ENCODE peak calls at places on chromosomes 6 and 20, in four cellular contexts. One of them, this sample, is unnamed.

GRCh38 chr6:137105375-137105774 is 60.6 kb upstream of the IL20RA start:
- DNase-seq in upper lobe of right lung: no peak
- DNase-seq in ascending aorta: no peak
- DNase-seq in aorta: no peak
- DNase-seq in this sample: no peak

GRCh38 chr20:11159728-11160127 is 485.9 kb upstream of the JAG1 start:
- DNase-seq in upper lobe of right lung: no peak
- DNase-seq in ascending aorta: no peak
- DNase-seq in aorta: peak; percentile 49
- DNase-seq in this sample: no peak

GRCh38 chr6:20840675-20841074 is 306.4 kb downstream of the CDKAL1 start:
- DNase-seq in aorta: no peak
- DNase-seq in ascending aorta: no peak
- DNase-seq in upper lobe of right lung: no peak
- DNase-seq in this sample: no peak

GRCh38 chr6:142030115-142030619 is 102.6 kb upstream of the GJE1 start:
- DNase-seq in ascending aorta: no peak
- DNase-seq in aorta: no peak
- DNase-seq in upper lobe of right lung: no peak
- DNase-seq in this sample: no peak

GRCh38 chr20:13262701-13263335 is 41.7 kb downstream of the ISM1 start:
- DNase-seq in upper lobe of right lung: no peak
- DNase-seq in aorta: no peak
- DNase-seq in ascending aorta: no peak
- DNase-seq in this sample: no peak

GRCh38 chr20:34124469-34125249 is 12.6 kb upstream of the EIF2S2 start:
- DNase-seq in ascending aorta: no peak
- DNase-seq in aorta: no peak
- DNase-seq in upper lobe of right lung: no peak
- DNase-seq in this sample: no peak

GRCh38 chr6:54426995-54427394 is 118.8 kb downstream of the TINAG start:
- DNase-seq in ascending aorta: no peak
- DNase-seq in upper lobe of right lung: no peak
- DNase-seq in aorta: no peak
- DNase-seq in this sample: no peak

GRCh38 chr6:54431466-54431865 is 123.2 kb downstream of the TINAG start:
- DNase-seq in aorta: no peak
- DNase-seq in upper lobe of right lung: no peak
- DNase-seq in ascending aorta: no peak
- DNase-seq in this sample: no peak

GRCh38 chr20:41984031-41984430 is 365.9 kb upstream of the CHD6 start:
- DNase-seq in ascending aorta: no peak
- DNase-seq in upper lobe of right lung: no peak
- DNase-seq in aorta: no peak
- DNase-seq in this sample: no peak

GRCh38 chr20:31560900-31561598 is 44.0 kb upstream of the ID1 start:
- DNase-seq in ascending aorta: peak; percentile 55
- DNase-seq in aorta: peak; percentile 75
- DNase-seq in upper lobe of right lung: no peak
- DNase-seq in this sample: peak; percentile 96

GRCh38 chr6:149174962-149175361 is 142.6 kb upstream of the TAB2 start:
- DNase-seq in aorta: no peak
- DNase-seq in upper lobe of right lung: no peak
- DNase-seq in ascending aorta: no peak
- DNase-seq in this sample: no peak

GRCh38 chr20:32809907-32810306 is 9.8 kb upstream of the MAPRE1 start:
- DNase-seq in ascending aorta: no peak
- DNase-seq in aorta: no peak
- DNase-seq in upper lobe of right lung: no peak
- DNase-seq in this sample: no peak

GRCh38 chr6:31663961-31664789 is 622 bp downstream of the GPANK1 start:
- DNase-seq in ascending aorta: no peak
- DNase-seq in upper lobe of right lung: no peak
- DNase-seq in aorta: peak; percentile 71
- DNase-seq in this sample: no peak

GRCh38 chr6:70312165-70312564 is 9.3 kb upstream of the COL9A1 start:
- DNase-seq in aorta: no peak
- DNase-seq in ascending aorta: no peak
- DNase-seq in upper lobe of right lung: no peak
- DNase-seq in this sample: no peak

GRCh38 chr6:136371951-136372350 is 82.3 kb upstream of the BCLAF1 start:
- DNase-seq in aorta: no peak
- DNase-seq in upper lobe of right lung: no peak
- DNase-seq in ascending aorta: no peak
- DNase-seq in this sample: no peak

GRCh38 chr6:18496462-18496861 is 109.3 kb downstream of the RNF144B start:
- DNase-seq in aorta: no peak
- DNase-seq in ascending aorta: no peak
- DNase-seq in upper lobe of right lung: no peak
- DNase-seq in this sample: no peak

GRCh38 chr6:132797975-132798819 is at the start of gene SLC18B1:
- DNase-seq in aorta: peak; percentile 76
- DNase-seq in ascending aorta: no peak
- DNase-seq in upper lobe of right lung: peak; percentile 88
- DNase-seq in this sample: peak; percentile 72

GRCh38 chr20:760751-761417 is 7.4 kb downstream of the SLC52A3 start:
- DNase-seq in aorta: peak; percentile 49
- DNase-seq in ascending aorta: no peak
- DNase-seq in upper lobe of right lung: peak; percentile 77
- DNase-seq in this sample: no peak

GRCh38 chr6:5058254-5058653 is 26.9 kb upstream of the PPP1R3G start:
- DNase-seq in upper lobe of right lung: no peak
- DNase-seq in ascending aorta: no peak
- DNase-seq in aorta: no peak
- DNase-seq in this sample: no peak

GRCh38 chr20:13029687-13030510 is 21.1 kb downstream of the SPTLC3 start:
- DNase-seq in upper lobe of right lung: no peak
- DNase-seq in aorta: no peak
- DNase-seq in ascending aorta: no peak
- DNase-seq in this sample: peak; percentile 93

GRCh38 chr6:50270427-50270826 is 220.7 kb upstream of the DEFB112 start:
- DNase-seq in ascending aorta: no peak
- DNase-seq in upper lobe of right lung: no peak
- DNase-seq in aorta: no peak
- DNase-seq in this sample: no peak

GRCh38 chr6:57313711-57314471 is 3.5 kb upstream of the PRIM2 start:
- DNase-seq in upper lobe of right lung: no peak
- DNase-seq in ascending aorta: no peak
- DNase-seq in aorta: peak; percentile 64
- DNase-seq in this sample: peak; percentile 75

GRCh38 chr20:7742479-7742878 is 197.8 kb downstream of the HAO1 start:
- DNase-seq in aorta: no peak
- DNase-seq in upper lobe of right lung: no peak
- DNase-seq in ascending aorta: no peak
- DNase-seq in this sample: no peak

GRCh38 chr20:59823860-59824259 is 109.6 kb downstream of the SYCP2 start:
- DNase-seq in upper lobe of right lung: no peak
- DNase-seq in aorta: no peak
- DNase-seq in ascending aorta: no peak
- DNase-seq in this sample: peak; percentile 73

GRCh38 chr6:87731818-87732661 is 30.0 kb upstream of the AKIRIN2 start:
- DNase-seq in aorta: peak; percentile 93
- DNase-seq in upper lobe of right lung: peak; percentile 93
- DNase-seq in ascending aorta: peak; percentile 55
- DNase-seq in this sample: peak; percentile 91

GRCh38 chr6:46741910-46742309 is 4.8 kb upstream of the ANKRD66 start:
- DNase-seq in upper lobe of right lung: no peak
- DNase-seq in aorta: no peak
- DNase-seq in ascending aorta: no peak
- DNase-seq in this sample: no peak

GRCh38 chr6:12576389-12576788 is 140.2 kb upstream of the PHACTR1 start:
- DNase-seq in aorta: no peak
- DNase-seq in ascending aorta: no peak
- DNase-seq in upper lobe of right lung: no peak
- DNase-seq in this sample: no peak

GRCh38 chr6:114941078-114941477 is 598.3 kb upstream of the HS3ST5 start:
- DNase-seq in upper lobe of right lung: no peak
- DNase-seq in ascending aorta: no peak
- DNase-seq in aorta: no peak
- DNase-seq in this sample: no peak

GRCh38 chr20:58390659-58391035 is 1.6 kb downstream of the VAPB start:
- DNase-seq in upper lobe of right lung: no peak
- DNase-seq in ascending aorta: no peak
- DNase-seq in aorta: no peak
- DNase-seq in this sample: no peak
- H3K4me3 ChIP-seq in upper lobe of right lung: peak overlapping the region; percentile 84
- H3K4me3 ChIP-seq in ascending aorta: peak overlapping the region; percentile 73
- H3K4me3 ChIP-seq in aorta: no peak overlapping the region
- H3K4me3 ChIP-seq in this sample: no peak overlapping the region

DNA sequence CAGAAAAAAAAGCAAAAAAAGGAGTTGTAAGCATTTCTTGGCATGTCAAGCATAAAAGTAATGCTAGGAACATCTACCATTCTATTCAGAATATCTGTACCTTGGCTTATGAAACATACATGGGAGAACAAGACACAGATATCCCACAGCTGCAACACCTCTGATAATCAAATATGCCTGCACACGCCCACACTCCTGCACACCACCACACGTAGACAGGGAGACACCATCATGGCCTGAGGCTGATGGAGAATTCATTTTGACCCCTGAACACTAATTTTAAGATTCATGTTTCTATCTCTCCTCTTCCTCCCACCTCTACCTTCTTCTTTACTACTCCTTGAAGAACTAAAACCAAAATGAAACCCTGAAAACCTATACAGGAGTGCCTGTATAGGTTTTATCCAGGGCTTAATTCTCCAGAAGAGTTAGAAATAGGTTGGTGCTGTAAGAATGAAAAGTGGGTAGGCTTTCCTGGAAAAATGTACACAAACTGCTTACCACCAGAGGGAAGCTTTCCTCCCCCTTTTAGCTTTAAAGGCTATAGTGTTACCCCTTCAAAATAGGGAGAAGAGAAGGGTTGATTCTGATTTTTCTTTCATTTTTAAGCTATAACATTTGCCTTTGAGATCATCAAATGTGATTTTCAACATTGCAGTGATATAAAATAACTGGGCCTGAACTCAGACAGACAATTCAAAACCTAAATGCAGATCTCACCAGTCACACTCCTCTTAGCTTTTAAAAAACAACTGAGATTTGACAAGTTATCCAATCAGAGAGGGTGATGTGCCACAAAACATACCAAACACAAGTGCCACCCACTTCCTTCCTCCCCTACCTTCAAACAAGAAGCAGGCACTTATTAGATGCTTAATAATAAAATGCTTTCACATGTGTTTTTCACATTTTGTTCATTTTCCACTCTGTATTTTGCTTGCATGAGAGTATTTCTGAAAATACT is 57.9 kb downstream of the ELOVL5 start:
- DNase-seq in upper lobe of right lung: no peak
- DNase-seq in ascending aorta: no peak
- DNase-seq in aorta: no peak
- DNase-seq in this sample: no peak
- H3K4me3 ChIP-seq in upper lobe of right lung: no peak overlapping the region
- H3K4me3 ChIP-seq in ascending aorta: no peak overlapping the region
- H3K4me3 ChIP-seq in aorta: no peak overlapping the region
- H3K4me3 ChIP-seq in this sample: no peak overlapping the region

GRCh38 chr6:158817298-158818007 is 1.7 kb downstream of the EZR start:
- DNase-seq in ascending aorta: no peak
- DNase-seq in aorta: no peak
- DNase-seq in upper lobe of right lung: peak; percentile 85
- DNase-seq in this sample: no peak

GRCh38 chr6:158818008-158818579 is 1.1 kb downstream of the EZR start:
- DNase-seq in upper lobe of right lung: peak; percentile 93
- DNase-seq in aorta: peak; percentile 85
- DNase-seq in ascending aorta: no peak
- DNase-seq in this sample: peak; percentile 80

GRCh38 chr6:158818580-158819212 is 472 bp downstream of the EZR start:
- DNase-seq in ascending aorta: no peak
- DNase-seq in aorta: peak; percentile 81
- DNase-seq in upper lobe of right lung: peak; percentile 90
- DNase-seq in this sample: peak; percentile 76

GRCh38 chr6:158819213-158819976 is at the start of gene EZR:
- DNase-seq in aorta: peak; percentile 80
- DNase-seq in ascending aorta: peak; percentile 24
- DNase-seq in upper lobe of right lung: peak; percentile 94
- DNase-seq in this sample: peak; percentile 78

DNA sequence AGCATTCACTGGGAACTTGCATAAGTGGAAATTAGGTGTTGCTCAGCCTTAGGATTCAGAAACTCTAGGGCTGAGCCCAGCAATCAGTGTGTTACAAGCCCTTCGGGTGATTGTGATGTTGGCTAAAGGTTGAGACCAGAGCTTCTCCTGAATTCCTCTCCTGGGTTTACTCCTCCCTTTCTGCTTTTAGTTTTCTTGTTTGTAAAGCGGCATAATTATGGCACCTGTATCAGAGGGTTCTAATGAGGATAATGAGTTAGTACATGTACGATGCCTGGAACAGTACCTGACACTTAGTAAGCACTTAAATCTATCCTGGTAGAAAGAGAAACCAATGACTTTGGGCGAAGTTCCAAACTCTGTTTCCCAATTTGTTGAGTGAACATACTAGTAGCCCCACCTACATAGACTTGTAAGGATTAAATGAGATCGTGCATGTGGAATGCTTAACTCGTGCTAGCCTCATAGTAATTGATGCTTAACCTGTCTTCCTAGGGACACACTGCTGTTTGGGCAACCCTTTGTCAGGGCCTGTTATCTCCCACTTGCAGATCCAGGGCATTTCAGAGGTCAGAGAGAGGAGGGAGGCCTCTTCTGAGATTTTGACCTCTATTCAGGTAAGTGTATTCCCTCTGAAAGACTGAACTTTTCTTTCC is 937 bp upstream of the EZR start:
- DNase-seq in aorta: no peak
- DNase-seq in upper lobe of right lung: no peak
- DNase-seq in ascending aorta: no peak
- DNase-seq in this sample: no peak
- H3K4me3 ChIP-seq in aorta: no peak overlapping the region
- H3K4me3 ChIP-seq in upper lobe of right lung: peak overlapping the region; percentile 82
- H3K4me3 ChIP-seq in ascending aorta: peak overlapping the region; percentile 96
- H3K4me3 ChIP-seq in this sample: no peak overlapping the region

DNA sequence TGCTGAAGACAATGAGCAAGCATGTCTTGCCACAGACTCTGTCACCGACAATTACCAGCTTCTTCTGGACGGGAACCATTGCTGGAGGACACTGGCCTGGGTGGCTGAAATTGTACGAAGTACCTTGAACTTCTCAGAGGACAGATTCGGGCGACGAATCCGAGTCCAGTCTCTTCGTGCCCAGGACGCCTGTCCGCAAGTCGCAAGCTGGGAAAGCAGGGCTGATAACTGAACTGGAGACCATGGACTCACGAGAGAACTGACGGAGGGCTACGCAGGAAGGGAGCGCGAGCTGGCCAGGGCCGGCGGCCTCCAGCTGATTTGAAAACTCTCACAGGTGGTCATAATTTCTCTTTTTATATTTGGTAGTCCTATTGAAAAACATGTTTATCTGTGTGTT is 1229.5 kb upstream of the MAP3K7 start:
- DNase-seq in ascending aorta: no peak
- DNase-seq in upper lobe of right lung: peak; percentile 38
- DNase-seq in aorta: peak; percentile 21
- DNase-seq in this sample: peak; percentile 23
- H3K4me3 ChIP-seq in ascending aorta: no peak overlapping the region
- H3K4me3 ChIP-seq in upper lobe of right lung: no peak overlapping the region
- H3K4me3 ChIP-seq in aorta: no peak overlapping the region
- H3K4me3 ChIP-seq in this sample: no peak overlapping the region

DNA sequence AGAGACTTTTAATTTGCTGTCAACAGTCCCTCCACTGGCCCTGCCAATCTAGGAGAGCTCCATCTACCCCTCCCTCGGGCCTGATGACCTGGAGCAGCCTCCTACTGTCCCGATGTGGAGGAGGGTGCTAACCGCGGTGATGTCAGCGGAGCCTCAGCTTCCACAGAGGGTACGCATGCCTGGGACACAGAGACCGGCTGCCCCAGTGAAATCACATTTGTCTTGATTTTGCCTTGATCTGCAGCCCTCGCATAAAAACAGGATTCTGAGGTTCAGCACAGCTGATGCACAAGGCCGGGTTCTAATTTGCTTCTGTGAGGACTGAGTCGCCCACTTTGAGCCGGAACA is 77.6 kb downstream of the STK35 start:
- DNase-seq in ascending aorta: no peak
- DNase-seq in upper lobe of right lung: no peak
- DNase-seq in aorta: no peak
- DNase-seq in this sample: no peak
- H3K4me3 ChIP-seq in ascending aorta: no peak overlapping the region
- H3K4me3 ChIP-seq in upper lobe of right lung: no peak overlapping the region
- H3K4me3 ChIP-seq in aorta: no peak overlapping the region
- H3K4me3 ChIP-seq in this sample: no peak overlapping the region